ENCODE peak calls at places on chromosomes 13 and 19, in eight cellular contexts. B is NT2/D1; Y is T-helper 2 cell; T is stimulated activated naive B cell treated with anti-CD40 and anti-IgM and Interleukin-4, amounts not matched to agents 10 μg/mL and 1 μg/mL and 100 μg/mL, for 72 hours; G is stimulated activated CD4-positive, alpha-beta T cell treated with anti-CD3 and anti-CD28 coated beads, Interleukin-4, amount 100 ng/mL, for 24 hours; P is ovary; E is adipocyte; N is CD4-positive, CD25-positive, alpha-beta regulatory T cell. A is an unnamed sample.

GRCh38 chr13:73922728-73923393 is 211.3 kb downstream of the KLF12 start:
- DNase-seq in B (no peak), Y (no peak), T (no peak), G (no peak), P (no peak), E (peak; percentile 37), N (no peak), A (no peak)

GRCh38 chr19:54230031-54230430 is 7.2 kb upstream of the LILRB3 start:
- DNase-seq in B (no peak), Y (no peak), T (no peak), G (no peak), P (no peak), E (no peak), N (no peak), A (no peak)

GRCh38 chr19:38013913-38014575 is 107.0 kb downstream of the SIPA1L3 start:
- DNase-seq in B (no peak), Y (no peak), T (no peak), G (no peak), P (no peak), E (no peak), N (no peak), A (no peak)

GRCh38 chr13:36207672-36208071 is 6.7 kb downstream of the SOHLH2 start:
- DNase-seq in B (no peak), Y (no peak), T (no peak), G (no peak), P (no peak), E (no peak), N (no peak), A (no peak)

GRCh38 chr19:43784981-43785808 is 4.4 kb upstream of the KCNN4 start:
- DNase-seq in B (no peak), Y (peak; percentile 32), T (peak; percentile 43), G (peak; percentile 64), P (no peak), E (peak; percentile 90), N (peak; percentile 46), A (peak; percentile 77)

GRCh38 chr13:110876592-110876991 is 38.3 kb downstream of the ANKRD10 start:
- DNase-seq in B (no peak), Y (no peak), T (no peak), G (no peak), P (no peak), E (no peak), N (no peak), A (no peak)

GRCh38 chr19:3207466-3208242 is 16.8 kb upstream of the CELF5 start:
- DNase-seq in B (peak; percentile 39), Y (no peak), T (no peak), G (no peak), P (no peak), E (no peak), N (no peak), A (no peak)

GRCh38 chr13:110756268-110756667 is 42.8 kb downstream of the ING1 start:
- DNase-seq in B (peak; percentile 38), Y (no peak), T (no peak), G (no peak), P (no peak), E (peak; percentile 5), N (no peak), A (no peak)

GRCh38 chr13:29763426-29764180 is 86.8 kb downstream of the UBL3 start:
- DNase-seq in B (no peak), Y (no peak), T (no peak), G (no peak), P (no peak), E (no peak), N (no peak), A (no peak)

GRCh38 chr13:97327521-97328221 is 105.5 kb downstream of the MBNL2 start:
- DNase-seq in B (no peak), Y (no peak), T (no peak), G (no peak), P (no peak), E (no peak), N (no peak), A (no peak)

GRCh38 chr13:78601886-78602560 is 1.3 kb downstream of the POU4F1 start:
- DNase-seq in B (no peak), Y (no peak), T (no peak), G (no peak), P (no peak), E (no peak), N (no peak), A (no peak)

GRCh38 chr13:19685034-19685433 is 51.6 kb downstream of the MPHOSPH8 start:
- DNase-seq in B (no peak), Y (no peak), T (no peak), G (no peak), P (no peak), E (no peak), N (no peak), A (no peak)

GRCh38 chr13:105538346-105538745 is 997.1 kb downstream of the EFNB2 start:
- DNase-seq in B (no peak), Y (no peak), T (no peak), G (no peak), P (no peak), E (no peak), N (no peak), A (no peak)

GRCh38 chr19:45145270-45146189 is 15.3 kb downstream of the NKPD1 start:
- DNase-seq in B (no peak), Y (no peak), T (no peak), G (no peak), P (no peak), E (no peak), N (no peak), A (no peak)

GRCh38 chr19:11658954-11659353 is 61.7 kb downstream of the ZNF627 start:
- DNase-seq in B (no peak), Y (no peak), T (no peak), G (no peak), P (no peak), E (no peak), N (no peak), A (no peak)

GRCh38 chr13:23160241-23161175 is 20.3 kb upstream of the SGCG start:
- DNase-seq in B (no peak), Y (no peak), T (no peak), G (no peak), P (no peak), E (no peak), N (no peak), A (no peak)

GRCh38 chr19:42143341-42144234 is 11.3 kb upstream of the POU2F2 start:
- DNase-seq in B (no peak), Y (no peak), T (no peak), G (no peak), P (no peak), E (peak; percentile 53), N (no peak), A (no peak)

GRCh38 chr13:100063333-100063732 is 25.6 kb upstream of the PCCA start:
- DNase-seq in B (no peak), Y (no peak), T (no peak), G (no peak), P (no peak), E (peak; percentile 14), N (no peak), A (no peak)

GRCh38 chr13:39249971-39250370 is 211.7 kb downstream of the NHLRC3 start:
- DNase-seq in B (no peak), Y (no peak), T (no peak), G (no peak), P (no peak), E (no peak), N (no peak), A (no peak)

GRCh38 chr13:23679214-23679613 is 109.0 kb downstream of the TNFRSF19 start:
- DNase-seq in B (no peak), Y (no peak), T (no peak), G (no peak), P (no peak), E (no peak), N (no peak), A (no peak)

GRCh38 chr19:41811981-41812380 is 15.6 kb downstream of the CEACAM3 start:
- DNase-seq in B (no peak), Y (no peak), T (no peak), G (no peak), P (no peak), E (no peak), N (no peak), A (no peak)

GRCh38 chr13:26255717-26256277 is 1.9 kb downstream of the CDK8 start:
- DNase-seq in B (no peak), Y (no peak), T (no peak), G (no peak), P (no peak), E (peak; percentile 46), N (no peak), A (no peak)

GRCh38 chr19:31491246-31491645 is 142.0 kb upstream of the TSHZ3 start:
- DNase-seq in B (no peak), Y (no peak), T (no peak), G (no peak), P (no peak), E (no peak), N (no peak), A (peak; percentile 18)

GRCh38 chr13:109198585-109198984 is 569.2 kb downstream of the MYO16 start:
- DNase-seq in B (no peak), Y (no peak), T (no peak), G (no peak), P (no peak), E (no peak), N (no peak), A (no peak)

GRCh38 chr19:28960986-28961705 is 251.8 kb downstream of the UQCRFS1 start:
- DNase-seq in B (no peak), Y (no peak), T (no peak), G (no peak), P (no peak), E (peak; percentile 31), N (no peak), A (no peak)

GRCh38 chr19:19079571-19079970 is 15.8 kb downstream of the SLC25A42 start:
- DNase-seq in B (no peak), Y (no peak), T (no peak), G (no peak), P (no peak), E (no peak), N (no peak), A (no peak)

GRCh38 chr19:58381460-58382220 is 810 bp upstream of the ZNF837 start:
- DNase-seq in B (no peak), Y (no peak), T (no peak), G (no peak), P (peak; percentile 50), E (no peak), N (no peak), A (no peak)

GRCh38 chr13:20721454-20722357 is 18.2 kb downstream of the IL17D start:
- DNase-seq in B (no peak), Y (no peak), T (no peak), G (no peak), P (no peak), E (peak; percentile 72), N (no peak), A (no peak)

GRCh38 chr19:53596056-53596455 is 35.7 kb upstream of the DPRX start:
- DNase-seq in B (no peak), Y (no peak), T (no peak), G (no peak), P (no peak), E (no peak), N (no peak), A (no peak)

GRCh38 chr13:42747399-42747873 is 33.9 kb upstream of the FAM216B start:
- DNase-seq in B (no peak), Y (no peak), T (no peak), G (no peak), P (no peak), E (peak; percentile 94), N (no peak), A (no peak)

GRCh38 chr13:113002206-113002821 is 33.3 kb downstream of the MCF2L start:
- DNase-seq in B (no peak), Y (no peak), T (no peak), G (no peak), P (no peak), E (no peak), N (no peak), A (no peak)

A was measured in Ammon's horn.